ENCODE peak calls at places on chromosomes 7 and 10, in five cellular contexts. C is left ventricle myocardium inferior, S is upper lobe of right lung, A is A549, N is gastrocnemius medialis. H is an unnamed sample.

GRCh38 chr10:71314028-71314693 is 4.9 kb upstream of the SLC29A3 start:
- DNase-seq in S (no peak), C (peak; percentile 50), N (no peak), A (peak; percentile 70), H (no peak)

GRCh38 chr10:72616716-72617115 is 9.2 kb downstream of the MICU1 start:
- DNase-seq in A (no peak), N (no peak), S (no peak), C (no peak), H (no peak)

GRCh38 chr10:71845410-71846406 is 5.3 kb downstream of the PSAP start:
- DNase-seq in C (no peak), N (peak; percentile 52), S (peak; percentile 7), A (no peak), H (no peak)

GRCh38 chr7:113460067-113460466 is 341.7 kb upstream of the SMIM30 start:
- DNase-seq in N (no peak), S (no peak), A (no peak), C (no peak), H (no peak)

GRCh38 chr7:96327429-96327828 is 5.5 kb upstream of the SLC25A13 start:
- DNase-seq in A (no peak), C (no peak), N (no peak), S (no peak), H (no peak)

GRCh38 chr7:98687331-98687863 is 70.3 kb downstream of the NPTX2 start:
- DNase-seq in C (no peak), A (no peak), N (no peak), S (no peak), H (no peak)

GRCh38 chr10:93745411-93746065 is 12.2 kb upstream of the LGI1 start:
- DNase-seq in S (no peak), N (no peak), C (no peak), A (peak; percentile 32), H (no peak)

GRCh38 chr7:12524794-12525386 is 45.6 kb upstream of the SCIN start:
- DNase-seq in S (no peak), C (no peak), N (no peak), A (peak; percentile 24), H (no peak)

GRCh38 chr7:111763221-111763791 is 201.0 kb upstream of the IMMP2L start:
- DNase-seq in S (no peak), C (no peak), N (no peak), A (peak; percentile 58), H (no peak)

GRCh38 chr7:44073664-44074348 is 8.4 kb upstream of the PGAM2 start:
- DNase-seq in N (peak; percentile 87), S (peak; percentile 87), A (no peak), C (peak; percentile 82), H (peak; percentile 93)

GRCh38 chr10:27815261-27815660 is 69.6 kb upstream of the MKX start:
- DNase-seq in S (no peak), N (no peak), C (no peak), A (no peak), H (no peak)

GRCh38 chr10:60430017-60430416 is 40.3 kb upstream of the ANK3 start:
- DNase-seq in N (no peak), S (no peak), C (no peak), A (no peak), H (no peak)

GRCh38 chr10:29555746-29556481 is 78.9 kb downstream of the SVIL start:
- DNase-seq in N (no peak), C (no peak), S (no peak), A (no peak), H (no peak)

GRCh38 chr7:1961776-1962276 is 270.9 kb downstream of the MAD1L1 start:
- DNase-seq in A (no peak), S (no peak), C (no peak), N (no peak), H (no peak)

GRCh38 chr10:121332829-121333765 is 265.1 kb downstream of the FGFR2 start:
- DNase-seq in N (no peak), C (no peak), A (no peak), S (no peak), H (no peak)

GRCh38 chr7:84675633-84676034 is 481.0 kb upstream of the SEMA3A start:
- DNase-seq in N (no peak), S (no peak), C (no peak), A (no peak), H (no peak)

GRCh38 chr10:128456271-128456670 is 330.0 kb upstream of the MKI67 start:
- DNase-seq in A (no peak), C (no peak), N (no peak), S (no peak), H (peak; percentile 16)

GRCh38 chr10:60114765-60115586 is 208.6 kb upstream of the CCDC6 start:
- DNase-seq in N (no peak), A (peak; percentile 35), S (no peak), C (no peak), H (no peak)

GRCh38 chr7:24715661-24716479 is 41.4 kb downstream of the GSDME start:
- DNase-seq in N (no peak), S (no peak), A (peak; percentile 53), C (no peak), H (no peak)

GRCh38 chr7:29194594-29195417 is at the start of gene CHN2:
- DNase-seq in C (peak; percentile 51), S (peak; percentile 83), A (peak; percentile 19), N (no peak), H (peak; percentile 62)

GRCh38 chr7:134324107-134324506 is 7.4 kb upstream of the SLC35B4 start:
- DNase-seq in C (no peak), A (no peak), S (no peak), N (no peak), H (no peak)

GRCh38 chr10:79059859-79060379 is 8.8 kb upstream of the ZMIZ1 start:
- DNase-seq in S (peak; percentile 42), A (no peak), C (peak; percentile 9), N (no peak), H (peak; percentile 51)

GRCh38 chr10:34773617-34774261 is 41.4 kb downstream of the PARD3 start:
- DNase-seq in S (no peak), A (no peak), C (no peak), N (no peak), H (no peak)

GRCh38 chr10:32952541-32953276 is 5.3 kb downstream of the ITGB1 start:
- DNase-seq in C (no peak), S (no peak), A (no peak), N (no peak), H (no peak)
- H3K4me1 ChIP-seq in C (peaks cover 100% of the 10 kb centered on the region), S (peaks cover 52% of the 10 kb centered on the region), A (peaks cover 62% of the 10 kb centered on the region), N (peaks cover 90% of the 10 kb centered on the region), H (peaks cover 84% of the 10 kb centered on the region)

GRCh38 chr10:61974611-61975010 is 73.1 kb downstream of the ARID5B start:
- DNase-seq in A (no peak), N (peak; percentile 31), S (no peak), C (peak; percentile 53), H (peak; percentile 83)
- H3K4me1 ChIP-seq in A (peaks cover 24% of the 10 kb centered on the region), N (peaks cover 29% of the 10 kb centered on the region), S (peaks cover 23% of the 10 kb centered on the region), C (peaks cover 63% of the 10 kb centered on the region), H (peaks cover 32% of the 10 kb centered on the region)

DNA sequence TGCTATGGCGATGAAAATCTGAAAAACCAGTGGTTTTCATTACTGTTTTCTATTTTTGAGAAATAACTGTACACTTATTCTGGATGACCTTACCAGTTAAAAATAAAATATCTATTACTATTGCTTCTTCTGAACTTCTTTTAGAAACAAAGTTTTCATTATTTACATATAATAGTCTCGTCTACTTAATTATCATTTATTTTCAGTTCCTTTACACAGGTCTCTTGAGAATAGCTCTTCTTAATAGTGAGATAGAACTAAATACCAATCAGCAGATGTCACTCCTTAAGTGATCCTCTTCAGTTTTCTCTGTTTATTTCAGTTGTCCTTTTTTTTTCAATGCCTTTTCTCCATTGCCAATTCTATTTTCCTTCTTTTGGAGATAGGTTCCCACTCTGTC is 4.3 kb upstream of the GLCCI1 start:
- DNase-seq in C (no peak), N (no peak), A (no peak), S (no peak), H (no peak)
- H3K4me1 ChIP-seq in C (peaks cover 15% of the 10 kb centered on the region), N (no peaks in the 10 kb centered on the region), A (peaks cover 5% of the 10 kb centered on the region), S (no peaks in the 10 kb centered on the region), H (peaks cover 6% of the 10 kb centered on the region)

GRCh38 chr7:102294589-102294988 is 7.9 kb downstream of the SH2B2 start:
- DNase-seq in S (no peak), N (no peak), C (no peak), A (no peak), H (no peak)
- H3K4me1 ChIP-seq in S (no peaks in the 10 kb centered on the region), N (peaks cover 44% of the 10 kb centered on the region), C (peaks cover 7% of the 10 kb centered on the region), A (peaks cover 6% of the 10 kb centered on the region), H (no peaks in the 10 kb centered on the region)

GRCh38 chr7:130925136-130925794 is 191.3 kb upstream of the KLF14 start:
- DNase-seq in C (no peak), N (no peak), A (no peak), S (no peak), H (no peak)

GRCh38 chr7:130926021-130926691 is 192.1 kb upstream of the KLF14 start:
- DNase-seq in S (no peak), A (no peak), C (no peak), N (no peak), H (no peak)

GRCh38 chr7:130921391-130922180 is 187.6 kb upstream of the KLF14 start:
- DNase-seq in C (peak; percentile 49), S (no peak), A (no peak), N (peak; percentile 83), H (peak; percentile 67)

GRCh38 chr7:130922206-130923112 is 188.5 kb upstream of the KLF14 start:
- DNase-seq in S (no peak), A (no peak), C (no peak), N (no peak), H (no peak)

DNA sequence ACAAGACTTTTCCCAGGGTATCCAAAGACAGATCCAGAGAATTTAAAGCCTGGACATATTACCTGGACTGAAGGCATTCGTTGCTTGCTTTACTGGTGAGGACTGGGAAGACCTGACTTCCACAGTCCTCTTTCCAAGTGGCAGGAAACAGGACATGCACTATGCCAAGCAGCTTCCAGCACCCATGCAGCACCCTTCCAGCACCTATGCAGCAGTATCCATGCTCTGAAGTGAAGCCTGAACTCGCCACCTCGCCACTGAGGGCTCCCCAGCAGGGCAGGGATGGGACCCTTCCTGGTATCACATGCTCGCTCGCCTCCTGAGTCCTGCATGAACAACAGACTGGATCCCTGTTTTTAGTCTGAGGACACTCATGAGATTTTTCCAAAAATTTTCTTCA is 189.9 kb upstream of the KLF14 start:
- DNase-seq in C (no peak), N (no peak), A (no peak), S (no peak), H (no peak)
- H3K4me1 ChIP-seq in C (peaks cover 94% of the 10 kb centered on the region), N (peaks cover 94% of the 10 kb centered on the region), A (peaks cover 100% of the 10 kb centered on the region), S (peaks cover 40% of the 10 kb centered on the region), H (peaks cover 4% of the 10 kb centered on the region)

GRCh38 chr10:104325436-104326430 is 12.5 kb downstream of the ITPRIP start:
- DNase-seq in S (peak; percentile 82), N (peak; percentile 48), C (peak; percentile 66), A (no peak), H (peak; percentile 64)
- H3K4me1 ChIP-seq in S (peaks cover 100% of the 10 kb centered on the region), N (peaks cover 77% of the 10 kb centered on the region), C (peaks cover 100% of the 10 kb centered on the region), A (peaks cover 51% of the 10 kb centered on the region), H (peaks cover 16% of the 10 kb centered on the region)

GRCh38 chr7:28060371-28060950 is 120.1 kb downstream of the JAZF1 start:
- DNase-seq in A (no peak), S (no peak), N (no peak), C (no peak), H (no peak)
- H3K4me1 ChIP-seq in A (peaks cover 69% of the 10 kb centered on the region), S (peaks cover 14% of the 10 kb centered on the region), N (peaks cover 4% of the 10 kb centered on the region), C (peaks cover 25% of the 10 kb centered on the region), H (peaks cover 13% of the 10 kb centered on the region)

GRCh38 chr10:58576736-58577366 is 64.2 kb downstream of the BICC1 start:
- DNase-seq in A (no peak), N (no peak), S (no peak), C (no peak), H (no peak)
- H3K4me1 ChIP-seq in A (peaks cover 88% of the 10 kb centered on the region), N (peaks cover 42% of the 10 kb centered on the region), S (peaks cover 8% of the 10 kb centered on the region), C (no peaks in the 10 kb centered on the region), H (peaks cover 19% of the 10 kb centered on the region)